ENCODE peak calls at places on chromosomes 11 and 22, in seven cellular contexts. P is H4, Y is Calu3, N is ovary, Z is H7, W is hypothalamus, S is left ventricle myocardium inferior. U is an unnamed sample.

GRCh38 chr11:1301220-1302000 is 8.0 kb downstream of the TOLLIP start:
- DNase-seq in P (no peak), Y (no peak), N (no peak), Z (peak), W (no peak), S (no peak), U (peak)

GRCh38 chr11:19910931-19911330 is 198.3 kb downstream of the NAV2 start:
- DNase-seq in P (no peak), Y (no peak), N (no peak), Z (no peak), W (no peak), S (no peak), U (no peak)

GRCh38 chr11:69233761-69234136 is 60.2 kb upstream of the MYEOV start:
- DNase-seq in P (no peak), Y (no peak), N (no peak), Z (no peak), W (no peak), S (no peak), U (no peak)

GRCh38 chr22:38924197-38924952 is 33.0 kb upstream of the APOBEC3A start:
- DNase-seq in P (peak), Y (peak), N (peak), Z (no peak), W (no peak), S (peak), U (no peak)

GRCh38 chr11:69344570-69345145 is 50.7 kb downstream of the MYEOV start:
- DNase-seq in P (no peak), Y (no peak), N (no peak), Z (no peak), W (no peak), S (no peak), U (no peak)

GRCh38 chr11:72189448-72190250 is 2.3 kb upstream of the FOLR1 start:
- DNase-seq in P (peak), Y (no peak), N (no peak), Z (no peak), W (no peak), S (no peak), U (no peak)

GRCh38 chr11:38014405-38014804 is 1416.4 kb upstream of the RAG2 start:
- DNase-seq in P (peak), Y (no peak), N (no peak), Z (no peak), W (no peak), S (no peak), U (no peak)

GRCh38 chr22:20758688-20759087 is 15.2 kb upstream of the SERPIND1 start:
- DNase-seq in P (no peak), Y (no peak), N (no peak), Z (peak), W (no peak), S (no peak), U (no peak)

GRCh38 chr22:22712092-22712658 is 67.8 kb downstream of the GGTLC2 start:
- DNase-seq in P (no peak), Y (no peak), N (no peak), Z (no peak), W (no peak), S (no peak), U (no peak)

GRCh38 chr11:107711861-107712260 is at the start of gene SLN:
- DNase-seq in P (no peak), Y (no peak), N (no peak), Z (no peak), W (no peak), S (no peak), U (no peak)

GRCh38 chr11:117830072-117830471 is 5.5 kb upstream of the FXYD2 start:
- DNase-seq in P (no peak), Y (no peak), N (peak), Z (no peak), W (no peak), S (no peak), U (no peak)